ENCODE peak calls at places on chromosomes 3 and 15, in nine cellular contexts. Z is stimulated activated CD4-positive, alpha-beta T cell treated with anti-CD3 and anti-CD28 coated beads, TNF-alpha, amount 100 ng/mL, for 24 hours; Q is caudate nucleus; F is HT-29; T is EH; P is substantia nigra; L is activated CD4-positive, alpha-beta T cell treated with anti-CD3 and anti-CD28 coated beads, Interleukin-2, amount 50 U/mL, for 24 hours; W is KBM-7; A is activated B cell treated with CpG ODN at 0.5 μM for 24 hours. Y is an unnamed sample.

GRCh38 chr15:67824900-67825879 is at the start of gene SKOR1:
- DNase-seq in F (no peak), P (no peak), W (peak), Z (no peak), L (no peak), Q (no peak), A (no peak), T (peak), Y (peak)

GRCh38 chr15:72936237-72936636 is 116.0 kb upstream of the NEO1 start:
- DNase-seq in W (no peak), T (no peak), L (no peak), P (no peak), A (no peak), Z (no peak), F (no peak), Q (no peak), Y (peak)

GRCh38 chr3:20073683-20074082 is 33.4 kb downstream of the KAT2B start:
- DNase-seq in W (no peak), P (no peak), A (no peak), Q (no peak), Z (no peak), L (no peak), T (no peak), F (no peak), Y (peak)

GRCh38 chr3:192566706-192567290 is 160.5 kb downstream of the FGF12 start:
- DNase-seq in Q (peak), A (no peak), P (peak), T (peak), Z (peak), F (peak), L (peak), W (peak), Y (peak)

GRCh38 chr3:170749185-170749584 is 120.8 kb downstream of the RPL22L1 start:
- DNase-seq in Q (no peak), F (no peak), L (no peak), Z (no peak), W (no peak), A (no peak), T (no peak), P (no peak), Y (no peak)

GRCh38 chr3:119408243-119408950 is 55.0 kb downstream of the TMEM39A start:
- DNase-seq in W (no peak), L (no peak), Q (no peak), P (no peak), F (no peak), Z (no peak), T (no peak), A (no peak), Y (no peak)

GRCh38 chr3:42547401-42547945 is 34.3 kb downstream of the SEC22C start:
- DNase-seq in Q (peak), Z (peak), T (peak), F (peak), A (peak), W (peak), P (no peak), L (peak), Y (peak)

GRCh38 chr15:101267320-101268104 is 9.8 kb downstream of the SELENOS start:
- DNase-seq in A (no peak), Q (peak), Z (no peak), F (peak), W (no peak), T (peak), L (no peak), P (peak), Y (peak)

GRCh38 chr15:38176155-38176554 is 76.5 kb upstream of the SPRED1 start:
- DNase-seq in T (peak), F (peak), P (no peak), Z (no peak), W (no peak), L (no peak), Q (no peak), A (no peak), Y (no peak)

GRCh38 chr3:141663993-141664392 is 74.1 kb upstream of the RNF7 start:
- DNase-seq in Q (no peak), A (no peak), L (no peak), W (no peak), Z (no peak), T (peak), P (no peak), F (no peak), Y (no peak)